ENCODE peak calls at places on chromosomes 3 and 15, in ten cellular contexts. One of them, this sample, is unnamed. For H3K4me1, the result is how much of the 10 kb centered on the place peaks cover.

GRCh38 chr15:51348688-51349087 is 7.2 kb downstream of the GLDN start:
- DNase-seq in kidney: no peak
- DNase-seq in psoas muscle: no peak
- DNase-seq in A549: no peak
- DNase-seq in neuronal stem cell: no peak
- DNase-seq in cardiac muscle cell: no peak
- DNase-seq in left ventricle myocardium inferior: no peak
- DNase-seq in IMR-90: no peak
- DNase-seq in heart right ventricle: no peak
- DNase-seq in CD8-positive, alpha-beta T cell: no peak
- DNase-seq in this sample: no peak

GRCh38 chr3:188947983-188948657 is 223.7 kb upstream of the TPRG1 start:
- DNase-seq in kidney: peak
- DNase-seq in psoas muscle: peak
- DNase-seq in A549: peak
- DNase-seq in neuronal stem cell: peak
- DNase-seq in cardiac muscle cell: peak
- DNase-seq in left ventricle myocardium inferior: peak
- DNase-seq in IMR-90: peak
- DNase-seq in heart right ventricle: peak
- DNase-seq in CD8-positive, alpha-beta T cell: no peak
- DNase-seq in this sample: peak

GRCh38 chr15:96333194-96334016 is 2.9 kb downstream of the NR2F2 start:
- DNase-seq in kidney: peak
- DNase-seq in psoas muscle: peak
- DNase-seq in A549: no peak
- DNase-seq in neuronal stem cell: peak
- DNase-seq in cardiac muscle cell: peak
- DNase-seq in left ventricle myocardium inferior: no peak
- DNase-seq in IMR-90: no peak
- DNase-seq in heart right ventricle: no peak
- DNase-seq in CD8-positive, alpha-beta T cell: no peak
- DNase-seq in this sample: peak

GRCh38 chr3:42195879-42196330 is 70.1 kb downstream of the CCK start:
- DNase-seq in kidney: no peak
- DNase-seq in psoas muscle: no peak
- DNase-seq in A549: no peak
- DNase-seq in neuronal stem cell: no peak
- DNase-seq in cardiac muscle cell: peak
- DNase-seq in left ventricle myocardium inferior: no peak
- DNase-seq in IMR-90: peak
- DNase-seq in heart right ventricle: no peak
- DNase-seq in CD8-positive, alpha-beta T cell: no peak
- DNase-seq in this sample: peak

GRCh38 chr3:101853971-101854370 is 4.7 kb downstream of the NFKBIZ start:
- DNase-seq in kidney: no peak
- DNase-seq in psoas muscle: no peak
- DNase-seq in A549: no peak
- DNase-seq in neuronal stem cell: no peak
- DNase-seq in cardiac muscle cell: no peak
- DNase-seq in left ventricle myocardium inferior: no peak
- DNase-seq in IMR-90: no peak
- DNase-seq in heart right ventricle: no peak
- DNase-seq in CD8-positive, alpha-beta T cell: no peak
- DNase-seq in this sample: no peak

GRCh38 chr3:135145581-135145980 is 350.5 kb downstream of the EPHB1 start:
- DNase-seq in kidney: no peak
- DNase-seq in psoas muscle: no peak
- DNase-seq in A549: no peak
- DNase-seq in neuronal stem cell: no peak
- DNase-seq in cardiac muscle cell: no peak
- DNase-seq in left ventricle myocardium inferior: no peak
- DNase-seq in IMR-90: no peak
- DNase-seq in heart right ventricle: no peak
- DNase-seq in CD8-positive, alpha-beta T cell: no peak
- DNase-seq in this sample: no peak

GRCh38 chr3:47394867-47395266 is 14.0 kb downstream of the PTPN23 start:
- DNase-seq in kidney: no peak
- DNase-seq in psoas muscle: no peak
- DNase-seq in A549: no peak
- DNase-seq in neuronal stem cell: no peak
- DNase-seq in cardiac muscle cell: no peak
- DNase-seq in left ventricle myocardium inferior: no peak
- DNase-seq in IMR-90: peak
- DNase-seq in heart right ventricle: no peak
- DNase-seq in CD8-positive, alpha-beta T cell: no peak
- DNase-seq in this sample: no peak

GRCh38 chr15:85482896-85483295 is 102.5 kb downstream of the AKAP13 start:
- DNase-seq in kidney: no peak
- DNase-seq in psoas muscle: no peak
- DNase-seq in A549: no peak
- DNase-seq in neuronal stem cell: no peak
- DNase-seq in cardiac muscle cell: peak
- DNase-seq in left ventricle myocardium inferior: no peak
- DNase-seq in IMR-90: peak
- DNase-seq in heart right ventricle: no peak
- DNase-seq in CD8-positive, alpha-beta T cell: no peak
- DNase-seq in this sample: no peak

GRCh38 chr3:29922990-29923746 is 642.3 kb downstream of the RBMS3 start:
- DNase-seq in kidney: no peak
- DNase-seq in psoas muscle: no peak
- DNase-seq in A549: no peak
- DNase-seq in neuronal stem cell: no peak
- DNase-seq in cardiac muscle cell: peak
- DNase-seq in left ventricle myocardium inferior: peak
- DNase-seq in IMR-90: peak
- DNase-seq in heart right ventricle: peak
- DNase-seq in CD8-positive, alpha-beta T cell: no peak
- DNase-seq in this sample: no peak

GRCh38 chr3:10748040-10748439 is 68.0 kb upstream of the SLC6A11 start:
- DNase-seq in kidney: no peak
- DNase-seq in psoas muscle: no peak
- DNase-seq in A549: no peak
- DNase-seq in neuronal stem cell: no peak
- DNase-seq in cardiac muscle cell: no peak
- DNase-seq in left ventricle myocardium inferior: no peak
- DNase-seq in IMR-90: no peak
- DNase-seq in heart right ventricle: no peak
- DNase-seq in CD8-positive, alpha-beta T cell: no peak
- DNase-seq in this sample: peak

GRCh38 chr15:97745481-97746071 is 214.9 kb upstream of the ARRDC4 start:
- DNase-seq in kidney: no peak
- DNase-seq in psoas muscle: no peak
- DNase-seq in A549: peak
- DNase-seq in neuronal stem cell: no peak
- DNase-seq in cardiac muscle cell: peak
- DNase-seq in left ventricle myocardium inferior: no peak
- DNase-seq in IMR-90: no peak
- DNase-seq in heart right ventricle: peak
- DNase-seq in CD8-positive, alpha-beta T cell: no peak
- DNase-seq in this sample: no peak

GRCh38 chr3:168398371-168399030 is 302.8 kb upstream of the GOLIM4 start:
- DNase-seq in kidney: no peak
- DNase-seq in psoas muscle: no peak
- DNase-seq in A549: no peak
- DNase-seq in neuronal stem cell: no peak
- DNase-seq in cardiac muscle cell: peak
- DNase-seq in left ventricle myocardium inferior: no peak
- DNase-seq in IMR-90: peak
- DNase-seq in heart right ventricle: no peak
- DNase-seq in CD8-positive, alpha-beta T cell: no peak
- DNase-seq in this sample: no peak

GRCh38 chr15:57048930-57049550 is 130.6 kb downstream of the TCF12 start:
- DNase-seq in kidney: no peak
- DNase-seq in psoas muscle: no peak
- DNase-seq in A549: no peak
- DNase-seq in neuronal stem cell: no peak
- DNase-seq in cardiac muscle cell: no peak
- DNase-seq in left ventricle myocardium inferior: no peak
- DNase-seq in IMR-90: peak
- DNase-seq in heart right ventricle: no peak
- DNase-seq in CD8-positive, alpha-beta T cell: no peak
- DNase-seq in this sample: no peak

DNA sequence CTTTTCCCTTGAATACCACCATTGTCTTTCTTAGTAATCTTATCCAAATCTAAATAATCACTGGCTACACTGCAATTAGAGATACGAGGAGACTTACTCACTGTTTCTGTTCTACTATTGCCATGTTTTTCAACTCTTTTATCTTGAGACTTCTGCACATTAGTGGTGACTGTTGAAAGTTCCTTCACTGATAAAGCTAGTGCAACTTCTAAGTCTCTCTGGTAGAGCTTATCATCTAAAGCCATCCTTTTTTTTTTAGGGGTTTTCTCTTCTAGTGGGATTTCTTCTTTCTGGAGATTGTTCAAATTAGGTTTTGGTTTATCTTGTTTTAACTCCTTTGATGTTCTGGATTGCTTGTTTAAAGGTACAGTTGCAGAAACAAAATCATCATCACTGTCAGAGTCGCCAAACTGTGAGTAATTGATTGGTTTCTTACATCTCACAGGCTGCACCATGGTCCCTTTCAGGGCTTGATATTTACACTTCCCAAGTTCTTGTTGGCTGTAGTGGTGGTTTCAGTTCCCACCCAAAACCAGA is 37.7 kb downstream of the NCK1 start:
- DNase-seq in kidney: no peak
- DNase-seq in psoas muscle: no peak
- DNase-seq in A549: no peak
- DNase-seq in neuronal stem cell: no peak
- DNase-seq in cardiac muscle cell: peak
- DNase-seq in left ventricle myocardium inferior: no peak
- DNase-seq in IMR-90: peak
- DNase-seq in heart right ventricle: no peak
- DNase-seq in CD8-positive, alpha-beta T cell: no peak
- DNase-seq in this sample: no peak
- H3K4me1 ChIP-seq in kidney: under half
- H3K4me1 ChIP-seq in psoas muscle: under half
- H3K4me1 ChIP-seq in A549: under half
- H3K4me1 ChIP-seq in neuronal stem cell: under half
- H3K4me1 ChIP-seq in cardiac muscle cell: under half
- H3K4me1 ChIP-seq in left ventricle myocardium inferior: under half
- H3K4me1 ChIP-seq in IMR-90: under half
- H3K4me1 ChIP-seq in heart right ventricle: under half
- H3K4me1 ChIP-seq in CD8-positive, alpha-beta T cell: under half
- H3K4me1 ChIP-seq in this sample: under half

GRCh38 chr3:123444744-123445143 is 4.1 kb downstream of the ADCY5 start:
- DNase-seq in kidney: no peak
- DNase-seq in psoas muscle: no peak
- DNase-seq in A549: no peak
- DNase-seq in neuronal stem cell: no peak
- DNase-seq in cardiac muscle cell: no peak
- DNase-seq in left ventricle myocardium inferior: no peak
- DNase-seq in IMR-90: no peak
- DNase-seq in heart right ventricle: no peak
- DNase-seq in CD8-positive, alpha-beta T cell: no peak
- DNase-seq in this sample: no peak

GRCh38 chr3:123446610-123447109 is 2.2 kb downstream of the ADCY5 start:
- DNase-seq in kidney: no peak
- DNase-seq in psoas muscle: no peak
- DNase-seq in A549: no peak
- DNase-seq in neuronal stem cell: no peak
- DNase-seq in cardiac muscle cell: no peak
- DNase-seq in left ventricle myocardium inferior: no peak
- DNase-seq in IMR-90: no peak
- DNase-seq in heart right ventricle: no peak
- DNase-seq in CD8-positive, alpha-beta T cell: no peak
- DNase-seq in this sample: no peak

GRCh38 chr3:123447416-123447748 is 1.5 kb downstream of the ADCY5 start:
- DNase-seq in kidney: no peak
- DNase-seq in psoas muscle: no peak
- DNase-seq in A549: no peak
- DNase-seq in neuronal stem cell: no peak
- DNase-seq in cardiac muscle cell: no peak
- DNase-seq in left ventricle myocardium inferior: no peak
- DNase-seq in IMR-90: no peak
- DNase-seq in heart right ventricle: no peak
- DNase-seq in CD8-positive, alpha-beta T cell: no peak
- DNase-seq in this sample: no peak

GRCh38 chr3:123445702-123446101 is 3.2 kb downstream of the ADCY5 start:
- DNase-seq in kidney: no peak
- DNase-seq in psoas muscle: no peak
- DNase-seq in A549: no peak
- DNase-seq in neuronal stem cell: no peak
- DNase-seq in cardiac muscle cell: no peak
- DNase-seq in left ventricle myocardium inferior: no peak
- DNase-seq in IMR-90: no peak
- DNase-seq in heart right ventricle: no peak
- DNase-seq in CD8-positive, alpha-beta T cell: no peak
- DNase-seq in this sample: no peak

GRCh38 chr3:123446210-123446609 is 2.7 kb downstream of the ADCY5 start:
- DNase-seq in kidney: no peak
- DNase-seq in psoas muscle: no peak
- DNase-seq in A549: no peak
- DNase-seq in neuronal stem cell: no peak
- DNase-seq in cardiac muscle cell: no peak
- DNase-seq in left ventricle myocardium inferior: no peak
- DNase-seq in IMR-90: no peak
- DNase-seq in heart right ventricle: no peak
- DNase-seq in CD8-positive, alpha-beta T cell: no peak
- DNase-seq in this sample: no peak
- H3K27ac ChIP-seq in kidney: no peak
- H3K27ac ChIP-seq in psoas muscle: no peak
- H3K27ac ChIP-seq in A549: no peak
- H3K27ac ChIP-seq in neuronal stem cell: no peak
- H3K27ac ChIP-seq in cardiac muscle cell: no peak
- H3K27ac ChIP-seq in left ventricle myocardium inferior: peak
- H3K27ac ChIP-seq in IMR-90: no peak
- H3K27ac ChIP-seq in heart right ventricle: peak
- H3K27ac ChIP-seq in CD8-positive, alpha-beta T cell: no peak
- H3K27ac ChIP-seq in this sample: peak

GRCh38 chr15:90597477-90598052 is 67.8 kb downstream of the CRTC3 start:
- DNase-seq in kidney: no peak
- DNase-seq in psoas muscle: no peak
- DNase-seq in A549: no peak
- DNase-seq in neuronal stem cell: no peak
- DNase-seq in cardiac muscle cell: no peak
- DNase-seq in left ventricle myocardium inferior: no peak
- DNase-seq in IMR-90: no peak
- DNase-seq in heart right ventricle: no peak
- DNase-seq in CD8-positive, alpha-beta T cell: no peak
- DNase-seq in this sample: no peak
- H3K4me1 ChIP-seq in kidney: under half
- H3K4me1 ChIP-seq in psoas muscle: half or more
- H3K4me1 ChIP-seq in A549: under half
- H3K4me1 ChIP-seq in neuronal stem cell: under half
- H3K4me1 ChIP-seq in cardiac muscle cell: under half
- H3K4me1 ChIP-seq in left ventricle myocardium inferior: half or more
- H3K4me1 ChIP-seq in IMR-90: under half
- H3K4me1 ChIP-seq in heart right ventricle: under half
- H3K4me1 ChIP-seq in CD8-positive, alpha-beta T cell: half or more
- H3K4me1 ChIP-seq in this sample: under half

DNA sequence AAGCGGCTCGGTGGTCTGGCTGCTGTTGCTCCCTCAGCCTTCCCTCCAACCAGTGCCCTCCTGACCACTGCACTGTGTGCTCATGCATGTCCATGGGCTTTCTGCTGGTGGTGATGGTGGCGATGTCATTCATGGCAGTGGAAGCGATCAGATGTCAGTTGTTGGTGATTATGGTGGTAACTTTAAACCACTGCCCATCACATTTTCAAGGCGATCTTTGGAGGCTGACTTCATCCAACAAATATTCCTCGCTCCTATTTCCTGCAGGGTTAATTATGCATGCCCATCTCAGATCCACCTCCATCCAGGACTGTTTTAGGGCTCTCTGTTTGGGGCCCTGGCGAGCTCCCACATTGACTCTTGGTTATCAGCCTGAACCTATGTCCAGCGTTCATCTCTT is 13.4 kb upstream of the HCN4 start:
- DNase-seq in kidney: no peak
- DNase-seq in psoas muscle: no peak
- DNase-seq in A549: no peak
- DNase-seq in neuronal stem cell: no peak
- DNase-seq in cardiac muscle cell: no peak
- DNase-seq in left ventricle myocardium inferior: no peak
- DNase-seq in IMR-90: no peak
- DNase-seq in heart right ventricle: no peak
- DNase-seq in CD8-positive, alpha-beta T cell: no peak
- DNase-seq in this sample: no peak
- H3K27ac ChIP-seq in kidney: no peak
- H3K27ac ChIP-seq in psoas muscle: no peak
- H3K27ac ChIP-seq in A549: no peak
- H3K27ac ChIP-seq in neuronal stem cell: no peak
- H3K27ac ChIP-seq in cardiac muscle cell: no peak
- H3K27ac ChIP-seq in left ventricle myocardium inferior: no peak
- H3K27ac ChIP-seq in IMR-90: no peak
- H3K27ac ChIP-seq in heart right ventricle: no peak
- H3K27ac ChIP-seq in CD8-positive, alpha-beta T cell: no peak
- H3K27ac ChIP-seq in this sample: no peak

This sample was measured in ascending aorta.